ENCODE peak calls at places on chromosomes 6 and 20, in six cellular contexts. U is lower lobe of right lung, Q is BJ, X is psoas muscle, C is dorsolateral prefrontal cortex, S is tibial artery. J is an unnamed sample.

GRCh38 chr6:52826513-52826912 is 14.1 kb downstream of the GSTA5 start:
- DNase-seq in S (no peak), C (no peak), Q (no peak), X (no peak), U (no peak), J (no peak)

GRCh38 chr20:31355981-31356380 is 12.4 kb upstream of the DEFB118 start:
- DNase-seq in C (no peak), S (no peak), X (no peak), U (no peak), Q (no peak), J (no peak)

GRCh38 chr20:17504898-17505663 is 26.1 kb downstream of the BFSP1 start:
- DNase-seq in C (no peak), U (peak), S (peak), X (peak), Q (no peak), J (no peak)

GRCh38 chr20:36950432-36951197 is 893 bp downstream of the SAMHD1 start:
- DNase-seq in U (peak), Q (no peak), X (no peak), S (no peak), C (no peak), J (no peak)

GRCh38 chr20:8545212-8545611 is 413.1 kb downstream of the PLCB1 start:
- DNase-seq in Q (peak), X (no peak), C (peak), U (no peak), S (no peak), J (no peak)

GRCh38 chr6:36335465-36336209 is 1.1 kb downstream of the BNIP5 start:
- DNase-seq in C (no peak), U (no peak), S (peak), X (no peak), Q (no peak), J (no peak)

GRCh38 chr6:53585208-53585903 is 40.5 kb upstream of the GCLC start:
- DNase-seq in Q (no peak), S (peak), C (no peak), U (no peak), X (no peak), J (no peak)

GRCh38 chr6:21935561-21936028 is 342.0 kb downstream of the SOX4 start:
- DNase-seq in U (no peak), S (no peak), X (no peak), Q (no peak), C (no peak), J (no peak)

GRCh38 chr6:98583506-98583905 is 250.9 kb upstream of the POU3F2 start:
- DNase-seq in S (no peak), C (no peak), Q (no peak), U (no peak), X (no peak), J (no peak)

GRCh38 chr6:62891065-62891647 is 320.1 kb upstream of the FKBP1C start:
- DNase-seq in X (no peak), Q (no peak), S (no peak), C (no peak), U (no peak), J (no peak)

GRCh38 chr20:64191002-64191401 is 26.8 kb downstream of the MYT1 start:
- DNase-seq in U (no peak), C (no peak), S (no peak), Q (no peak), X (no peak), J (no peak)

GRCh38 chr20:58117944-58118343 is 110.5 kb downstream of the ANKRD60 start:
- DNase-seq in S (no peak), U (no peak), Q (no peak), X (no peak), C (no peak), J (no peak)

GRCh38 chr6:149065658-149066556 is 251.6 kb upstream of the TAB2 start:
- DNase-seq in C (peak), S (no peak), X (no peak), U (no peak), Q (no peak), J (no peak)

GRCh38 chr20:57629976-57630525 is 9.8 kb upstream of the ZBP1 start:
- DNase-seq in U (no peak), S (no peak), C (no peak), Q (no peak), X (no peak), J (no peak)

GRCh38 chr6:105681061-105681460 is 278.2 kb upstream of the PREP start:
- DNase-seq in U (no peak), Q (no peak), C (no peak), X (no peak), S (no peak), J (no peak)

GRCh38 chr20:32244959-32245358 is 32.5 kb upstream of the KIF3B start:
- DNase-seq in S (no peak), Q (no peak), X (no peak), U (no peak), C (no peak), J (no peak)

GRCh38 chr6:106622412-106622811 is 6.9 kb downstream of the RTN4IP1 start:
- DNase-seq in X (no peak), U (no peak), S (no peak), C (no peak), Q (no peak), J (no peak)

GRCh38 chr6:125124250-125124777 is 29.3 kb upstream of the TPD52L1 start:
- DNase-seq in U (no peak), Q (no peak), C (no peak), S (no peak), X (no peak), J (no peak)

GRCh38 chr6:25012657-25013056 is 76.9 kb upstream of the RIPOR2 start:
- DNase-seq in X (no peak), S (no peak), C (no peak), U (no peak), Q (peak), J (no peak)

GRCh38 chr6:10543488-10543887 is 22.3 kb downstream of the GCNT2 start:
- DNase-seq in S (no peak), U (no peak), X (no peak), Q (no peak), C (no peak), J (no peak)
- H3K4me3 ChIP-seq in S (no peak), U (no peak), X (no peak), Q (no peak), C (no peak), J (no peak)

GRCh38 chr6:3808759-3809514 is 40.2 kb upstream of the FAM50B start:
- DNase-seq in C (peak), Q (peak), U (no peak), X (peak), S (peak), J (peak)
- TF ChIP-seq CTCF in C (no peak), Q (peak), U (no peak), X (no peak), S (no peak), J (peak)

GRCh38 chr20:9838035-9838377 is 870 bp downstream of the PAK5 start:
- DNase-seq in Q (no peak), S (no peak), C (no peak), X (no peak), U (no peak), J (no peak)
- H3K4me3 ChIP-seq in Q (no peak), S (peak), C (peak), X (no peak), U (peak), J (no peak)

DNA sequence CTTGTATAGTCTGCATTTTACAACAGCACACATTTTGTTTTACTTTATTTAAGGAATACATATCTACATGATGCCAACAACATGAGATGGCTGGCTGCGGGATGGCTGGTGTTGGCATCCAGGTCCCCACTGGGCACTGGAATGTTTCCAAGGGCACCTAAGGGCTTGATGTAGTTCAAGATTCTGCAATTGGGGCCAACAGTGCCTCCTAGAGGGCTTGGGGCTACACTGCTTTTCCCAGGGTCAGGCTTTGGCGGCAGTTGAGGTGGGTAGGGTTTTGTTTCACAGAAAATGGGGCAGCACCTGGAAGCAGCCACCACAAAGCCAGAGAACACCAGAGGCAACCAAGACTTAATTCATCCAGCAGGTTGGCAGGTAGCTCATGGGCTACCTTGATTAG is 202.2 kb upstream of the PRND start:
- DNase-seq in S (no peak), X (no peak), C (no peak), U (peak), Q (no peak), J (no peak)
- TF ChIP-seq CTCF in S (peak), X (no peak), C (no peak), U (peak), Q (peak), J (peak)

DNA sequence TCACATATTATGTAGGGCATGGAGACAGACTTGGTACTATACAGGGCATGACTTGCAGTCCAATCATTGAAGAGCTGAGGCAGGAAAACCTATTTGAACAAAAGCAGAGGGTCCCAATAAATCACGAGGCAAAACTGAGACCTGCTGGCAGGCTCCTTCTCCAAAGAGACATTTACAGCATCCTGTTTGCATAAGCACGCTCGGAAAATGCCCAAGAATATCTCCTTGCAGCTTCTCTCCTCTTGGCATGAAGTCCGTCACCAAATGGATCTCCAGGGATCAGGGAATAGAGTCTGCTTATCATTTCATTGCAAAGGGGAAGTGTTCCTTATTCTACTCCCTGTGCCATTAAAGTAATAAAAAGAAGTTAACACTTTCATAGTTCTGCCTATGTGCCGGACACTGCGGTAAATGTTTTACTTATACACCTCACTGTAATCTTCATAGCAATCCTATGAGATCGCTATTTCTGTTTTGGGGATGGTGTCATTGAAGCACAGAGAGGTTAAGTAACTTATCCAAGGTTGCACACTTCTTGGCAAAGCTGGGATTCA is 177.6 kb downstream of the TSHZ2 start:
- DNase-seq in U (no peak), S (no peak), Q (no peak), C (no peak), X (no peak), J (no peak)
- H3K4me3 ChIP-seq in U (no peak), S (no peak), Q (no peak), C (no peak), X (no peak), J (no peak)

GRCh38 chr6:31874084-31874670 is 4.6 kb downstream of the SLC44A4 start:
- DNase-seq in Q (no peak), X (no peak), S (no peak), C (no peak), U (no peak), J (no peak)
- TF ChIP-seq CTCF in Q (no peak), X (no peak), S (no peak), C (no peak), U (no peak), J (no peak)

GRCh38 chr6:135234492-135234780 is 53.3 kb downstream of the MYB start:
- DNase-seq in S (no peak), Q (no peak), C (no peak), X (no peak), U (no peak), J (no peak)

GRCh38 chr6:135235716-135236115 is 54.6 kb downstream of the MYB start:
- DNase-seq in U (no peak), S (no peak), C (no peak), X (no peak), Q (no peak), J (no peak)

GRCh38 chr6:135231469-135231844 is 50.3 kb downstream of the MYB start:
- DNase-seq in X (no peak), C (no peak), Q (no peak), U (no peak), S (no peak), J (no peak)

GRCh38 chr6:135236319-135236718 is 55.2 kb downstream of the MYB start:
- DNase-seq in X (no peak), C (no peak), U (no peak), S (no peak), Q (no peak), J (no peak)

GRCh38 chr6:135233676-135234491 is 52.8 kb downstream of the MYB start:
- DNase-seq in C (no peak), X (no peak), U (no peak), S (no peak), Q (no peak), J (no peak)
- H3K4me3 ChIP-seq in C (no peak), X (no peak), U (no peak), S (no peak), Q (no peak), J (no peak)

GRCh38 chr6:384898-385297 is 6.7 kb upstream of the IRF4 start:
- DNase-seq in U (no peak), X (no peak), Q (no peak), S (no peak), C (no peak), J (no peak)
- TF ChIP-seq CTCF in U (no peak), X (no peak), Q (no peak), S (no peak), C (no peak), J (no peak)

DNA sequence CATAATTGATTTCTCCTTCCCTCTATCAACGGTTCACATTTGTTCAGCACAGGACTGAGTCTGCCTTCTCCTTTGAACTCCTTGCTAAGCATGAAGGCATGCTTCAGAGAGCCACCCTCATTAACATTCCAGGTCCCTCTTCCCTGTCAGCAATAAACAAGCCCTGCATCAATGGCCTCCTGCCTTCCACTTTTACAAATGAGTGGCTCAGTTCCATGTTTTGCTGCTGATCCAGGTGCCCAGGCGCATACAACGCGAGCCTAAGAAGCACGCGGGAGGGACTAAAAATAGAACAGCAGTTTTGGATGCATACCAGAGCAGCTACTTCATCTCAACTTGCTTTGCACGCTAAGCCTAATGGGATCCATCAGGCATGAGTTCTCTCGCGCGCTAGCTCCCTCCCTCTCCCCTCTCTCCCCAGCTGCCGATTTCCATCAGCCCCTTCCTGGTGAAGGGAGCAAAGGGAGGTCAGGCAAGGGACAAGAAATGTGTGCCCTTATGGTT is 53.4 kb downstream of the TRAF3IP2 start:
- DNase-seq in X (peak), S (peak), U (no peak), Q (peak), C (peak), J (peak)
- H3K4me3 ChIP-seq in X (peak), S (peak), U (peak), Q (no peak), C (peak), J (no peak)